ENCODE peak calls at places on chromosomes 12 and 14, in five cellular contexts. S is transverse colon, G is A549, F is tibial nerve, I is WERI-Rb-1. W is an unnamed sample.

GRCh38 chr12:113149361-113150150 is at the start of gene CFAP73:
- DNase-seq in S (peak), G (peak), F (no peak), I (peak), W (peak)

GRCh38 chr12:120539303-120539702 is 5.1 kb downstream of the RNF10 start:
- DNase-seq in S (no peak), G (no peak), F (no peak), I (no peak), W (no peak)

GRCh38 chr14:79721399-79722084 is 489.8 kb downstream of the DIO2 start:
- DNase-seq in S (no peak), G (no peak), F (no peak), I (no peak), W (no peak)

GRCh38 chr12:57521475-57522018 is 1.1 kb upstream of the MBD6 start:
- DNase-seq in S (peak), G (no peak), F (peak), I (peak), W (no peak)

GRCh38 chr12:121279507-121279915 is 17.0 kb downstream of the CAMKK2 start:
- DNase-seq in S (peak), G (no peak), F (peak), I (no peak), W (no peak)

GRCh38 chr12:27460471-27460978 is 14.0 kb downstream of the SMCO2 start:
- DNase-seq in S (peak), G (no peak), F (no peak), I (no peak), W (no peak)

GRCh38 chr14:89096946-89097345 is 272.5 kb downstream of the TTC8 start:
- DNase-seq in S (no peak), G (no peak), F (no peak), I (no peak), W (no peak)

GRCh38 chr14:105888151-105888550 is 361.8 kb downstream of the TMEM121 start:
- DNase-seq in S (no peak), G (no peak), F (no peak), I (no peak), W (no peak)

GRCh38 chr12:93699271-93700141 is 22.3 kb downstream of the CRADD start:
- DNase-seq in S (no peak), G (no peak), F (no peak), I (no peak), W (peak)

GRCh38 chr12:3281588-3282150 is 204.5 kb downstream of the TSPAN9 start:
- DNase-seq in S (no peak), G (no peak), F (no peak), I (no peak), W (no peak)
- TF ChIP-seq CTCF in S (no peak), G (no peak), F (no peak), I (no peak), W (no peak)

DNA sequence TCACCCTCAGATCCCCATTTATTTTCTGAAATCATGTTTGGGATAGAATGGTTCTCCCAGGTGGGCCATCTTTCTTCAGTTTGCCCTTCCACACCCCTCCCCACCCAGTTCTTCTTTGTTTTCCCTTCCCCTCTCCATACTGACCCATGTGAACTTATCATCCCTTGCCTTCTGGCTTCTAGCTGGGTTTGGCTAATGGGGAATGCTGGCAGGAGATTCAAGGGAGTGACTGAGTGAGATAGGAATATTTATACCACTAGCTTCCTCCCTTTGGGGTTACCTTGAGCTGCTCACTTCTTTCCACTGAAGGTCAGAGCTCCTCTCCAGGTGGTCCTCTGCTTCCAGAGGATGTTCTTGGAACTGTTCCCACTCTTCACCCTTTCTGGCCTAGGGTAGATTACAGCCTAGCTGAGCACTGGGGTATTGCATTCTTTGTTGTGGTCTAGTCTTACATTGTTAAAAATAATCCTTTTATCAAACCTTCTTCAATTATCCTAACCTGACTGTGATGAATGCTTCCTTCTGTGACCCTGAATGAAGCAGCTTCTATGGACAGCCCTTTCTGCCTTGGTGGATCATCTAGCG is 88.3 kb upstream of the ATP2B1 start:
- DNase-seq in S (no peak), G (no peak), F (no peak), I (no peak), W (no peak)
- TF ChIP-seq CTCF in S (no peak), G (no peak), F (no peak), I (no peak), W (no peak)

GRCh38 chr12:122980192-122981035 is at the start of gene ARL6IP4:
- DNase-seq in S (peak), G (peak), F (peak), I (peak), W (no peak)
- TF ChIP-seq CTCF in S (no peak), G (no peak), F (peak), I (no peak), W (no peak)

GRCh38 chr14:103730490-103731035 is 15.0 kb downstream of the ZFYVE21 start:
- DNase-seq in S (no peak), G (no peak), F (no peak), I (no peak), W (no peak)

GRCh38 chr14:103728141-103728540 is 12.5 kb downstream of the ZFYVE21 start:
- DNase-seq in S (no peak), G (no peak), F (no peak), I (no peak), W (no peak)

GRCh38 chr14:103727313-103728000 is 11.8 kb downstream of the ZFYVE21 start:
- DNase-seq in S (peak), G (no peak), F (no peak), I (no peak), W (no peak)

GRCh38 chr14:103729496-103730448 is 14.2 kb downstream of the ZFYVE21 start:
- DNase-seq in S (no peak), G (no peak), F (no peak), I (no peak), W (no peak)

DNA sequence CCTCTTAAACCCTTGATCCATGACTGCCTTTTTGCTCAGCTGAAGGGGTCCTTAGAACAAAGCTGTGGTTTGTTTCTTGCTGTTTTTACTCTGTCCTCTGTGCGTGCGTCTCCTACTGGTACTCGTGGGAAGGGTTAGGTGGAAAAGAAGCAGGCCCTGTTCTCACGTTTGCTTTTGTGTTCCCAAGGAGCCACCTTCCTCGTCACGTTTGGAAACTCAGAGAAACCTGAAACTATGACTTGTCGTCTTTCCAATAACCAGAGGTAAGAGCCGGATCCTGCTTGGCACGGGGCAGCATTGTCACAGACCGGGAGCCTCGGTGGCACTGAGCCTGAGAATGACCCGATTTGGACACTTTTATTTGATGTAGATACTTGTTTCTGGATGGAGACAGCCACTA is 13.1 kb downstream of the ZFYVE21 start:
- DNase-seq in S (no peak), G (no peak), F (no peak), I (no peak), W (no peak)
- TF ChIP-seq CTCF in S (no peak), G (no peak), F (no peak), I (no peak), W (no peak)

GRCh38 chr14:77609902-77610301 is 6.5 kb downstream of the SPTLC2 start:
- DNase-seq in S (no peak), G (no peak), F (no peak), I (no peak), W (no peak)
- TF ChIP-seq CTCF in S (no peak), G (no peak), F (no peak), I (no peak), W (no peak)

DNA sequence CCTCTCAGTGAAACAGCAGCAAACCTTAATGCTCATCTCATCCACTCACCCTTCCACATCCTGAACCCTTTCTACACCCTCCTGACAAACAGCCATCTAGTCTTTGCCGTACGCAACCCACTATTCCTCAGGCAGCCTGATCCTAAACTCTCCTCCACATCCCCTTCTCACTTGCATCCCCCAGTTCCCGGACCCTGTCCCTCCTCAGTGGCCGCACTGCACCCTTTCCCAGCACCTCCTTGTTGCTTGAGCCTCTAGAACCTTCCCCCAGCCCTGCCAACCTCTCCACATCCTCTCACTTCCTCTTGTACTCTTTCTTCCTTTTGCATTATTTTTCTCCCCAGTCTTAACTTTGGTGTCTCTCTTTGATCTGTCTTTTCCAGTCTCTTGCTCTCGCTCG is 42.9 kb downstream of the IQSEC3 start:
- DNase-seq in S (no peak), G (no peak), F (no peak), I (no peak), W (no peak)
- TF ChIP-seq CTCF in S (no peak), G (no peak), F (no peak), I (no peak), W (no peak)

DNA sequence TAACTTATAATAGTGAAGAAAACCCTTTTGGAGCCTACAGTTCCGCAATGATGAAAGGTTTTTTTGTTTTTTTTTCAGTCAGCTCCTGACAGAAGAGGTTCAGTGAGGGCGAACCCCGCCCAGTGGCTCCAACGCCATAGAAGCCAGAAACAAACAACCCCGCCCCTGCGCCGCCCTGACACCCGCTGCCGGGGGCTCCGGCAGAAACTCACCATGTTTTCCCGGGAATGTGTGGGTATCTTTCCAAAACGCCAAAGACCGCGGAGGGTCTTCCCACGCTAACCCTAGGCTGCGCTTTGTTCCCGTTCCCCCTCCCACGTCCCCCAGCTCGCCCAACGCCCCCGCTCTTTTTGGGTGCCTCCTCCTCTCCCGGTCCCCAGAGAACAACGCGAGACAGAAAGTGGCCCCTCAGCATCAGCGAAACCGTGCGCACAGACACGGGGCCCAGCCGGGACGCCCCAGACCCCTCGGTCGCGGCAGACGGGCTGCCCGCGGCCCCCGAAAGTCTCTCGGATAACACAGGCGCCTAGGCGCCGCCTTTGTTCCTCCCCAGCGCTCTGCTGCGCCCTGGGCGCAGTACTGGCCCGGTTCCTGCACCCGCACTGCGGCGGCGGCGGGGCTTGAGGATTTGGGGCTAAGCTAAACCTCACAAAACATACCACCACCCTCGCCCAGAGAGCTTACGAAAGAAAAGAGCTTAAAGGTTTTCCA is 520 bp downstream of the TUBA1A start:
- DNase-seq in S (peak), G (peak), F (peak), I (peak), W (no peak)
- TF ChIP-seq CTCF in S (no peak), G (no peak), F (no peak), I (no peak), W (no peak)

GRCh38 chr12:3135522-3136461 is 58.6 kb downstream of the TSPAN9 start:
- DNase-seq in S (peak), G (peak), F (no peak), I (peak), W (no peak)
- TF ChIP-seq CTCF in S (peak), G (peak), F (peak), I (peak), W (peak)

DNA sequence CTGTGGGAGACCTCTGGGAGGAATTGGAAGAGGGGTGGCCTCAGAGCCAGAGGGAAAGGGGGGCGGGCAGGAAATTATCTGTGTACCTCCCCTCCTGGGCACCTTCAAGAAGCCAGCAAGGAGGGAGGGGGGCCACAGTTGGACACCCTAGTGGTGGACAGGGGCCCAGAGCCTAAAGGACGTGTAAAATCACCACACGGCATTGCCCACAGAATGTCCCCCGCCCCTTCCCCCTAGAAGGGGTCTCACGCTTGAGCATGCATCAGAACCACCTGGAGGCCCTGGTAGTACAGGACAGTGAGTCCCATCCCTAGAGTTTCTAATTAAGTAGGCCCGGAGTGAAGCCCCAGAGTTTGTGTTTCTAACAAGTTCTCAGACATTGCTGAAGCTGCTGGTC is 8.2 kb downstream of the ENDOU start:
- DNase-seq in S (no peak), G (no peak), F (no peak), I (no peak), W (no peak)
- TF ChIP-seq CTCF in S (no peak), G (no peak), F (no peak), I (no peak), W (no peak)

DNA sequence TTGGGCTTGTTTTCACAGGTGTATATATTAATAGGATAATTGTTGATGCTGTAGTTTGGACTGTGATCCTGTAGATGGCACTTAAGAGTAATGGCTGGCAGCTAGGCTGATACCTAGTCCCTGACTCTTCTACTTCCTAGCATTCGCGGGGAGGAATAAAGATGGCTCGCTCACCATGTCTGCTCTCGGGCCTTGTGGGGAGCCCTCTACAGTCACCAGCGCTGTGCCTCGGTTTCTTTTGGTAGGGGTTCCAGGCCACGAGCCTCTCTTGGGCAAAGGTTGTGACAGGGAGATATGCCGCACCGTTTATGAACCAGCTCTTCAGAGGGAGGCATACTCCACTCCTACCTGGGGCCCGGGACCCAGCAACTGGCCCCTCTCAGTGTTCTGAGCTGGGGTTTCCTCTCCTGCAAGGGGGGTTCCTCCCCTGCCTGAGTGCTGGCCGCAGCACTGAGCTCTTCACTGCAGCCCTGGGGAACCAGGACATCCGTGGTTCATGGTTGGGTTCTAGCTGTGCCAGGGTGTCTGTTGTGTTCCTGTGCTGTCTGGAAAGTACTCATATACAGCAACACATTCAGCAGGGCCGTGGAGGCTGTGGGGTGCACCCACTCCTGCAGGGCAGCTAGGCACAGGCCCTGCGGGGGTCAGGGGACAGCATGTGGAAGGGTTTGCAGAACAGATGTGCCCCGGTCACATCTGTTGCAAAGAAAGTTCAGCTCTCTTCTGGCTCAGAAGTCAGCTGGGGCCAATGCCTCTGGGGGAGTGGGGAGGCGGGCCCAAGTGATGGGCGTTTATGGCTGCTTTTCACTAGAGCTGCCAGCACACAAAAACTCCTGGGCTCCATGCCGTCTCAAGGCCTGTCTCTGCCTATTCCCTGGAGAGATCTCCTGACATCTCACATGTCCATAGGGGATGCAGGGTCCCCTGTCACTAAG is 147.9 kb downstream of the PPFIA2 start:
- DNase-seq in S (no peak), G (peak), F (no peak), I (peak), W (no peak)
- TF ChIP-seq CTCF in S (no peak), G (peak), F (no peak), I (peak), W (peak)

W was measured in AG04449.